ENCODE peak calls at places on chromosomes 16 and 17, in four cellular contexts. U, E, X and V are unnamed samples.

GRCh38 chr17:74922172-74922571 is 883 bp downstream of the USH1G start:
- DNase-seq in X (no peak), E (no peak), U (no peak), V (no peak)

GRCh38 chr17:62671553-62671952 is 44.1 kb downstream of the MRC2 start:
- DNase-seq in E (no peak), X (peak; percentile 56), U (no peak), V (no peak)

GRCh38 chr17:45868276-45868675 is 23.6 kb downstream of the SPPL2C start:
- DNase-seq in E (no peak), U (no peak), X (no peak), V (no peak)

GRCh38 chr16:82160226-82160625 is 9.8 kb downstream of the MPHOSPH6 start:
- DNase-seq in E (no peak), X (no peak), U (no peak), V (no peak)

GRCh38 chr17:40014375-40014980 is 762 bp upstream of the CSF3 start:
- DNase-seq in U (no peak), X (peak; percentile 67), E (no peak), V (no peak)

GRCh38 chr16:642189-643049 is 791 bp downstream of the MCRIP2 start:
- DNase-seq in E (no peak), U (no peak), X (peak; percentile 84), V (peak; percentile 79)

GRCh38 chr17:4903051-4903818 is at the start of gene CHRNE:
- DNase-seq in U (peak; percentile 37), X (peak; percentile 82), E (peak; percentile 93), V (peak; percentile 85)

GRCh38 chr16:19092653-19093410 is 20.9 kb upstream of the ITPRIPL2 start:
- DNase-seq in E (no peak), U (no peak), X (no peak), V (no peak)

GRCh38 chr17:8696951-8697745 is 47.5 kb downstream of the CCDC42 start:
- DNase-seq in E (no peak), X (peak; percentile 41), U (no peak), V (no peak)

GRCh38 chr17:83031321-83031945 is 48.0 kb upstream of the METRNL start:
- DNase-seq in E (no peak), X (no peak), U (no peak), V (no peak)

GRCh38 chr16:22692916-22693646 is 120.9 kb upstream of the HS3ST2 start:
- DNase-seq in U (no peak), X (no peak), E (no peak), V (no peak)

GRCh38 chr17:72538921-72539352 is 418.1 kb downstream of the SOX9 start:
- DNase-seq in U (no peak), X (no peak), E (no peak), V (peak; percentile 71)

GRCh38 chr17:6641374-6641818 is 536 bp downstream of the TXNDC17 start:
- DNase-seq in E (no peak), X (no peak), U (no peak), V (no peak)

GRCh38 chr17:34234616-34235015 is 20.5 kb upstream of the CCL2 start:
- DNase-seq in X (no peak), E (no peak), U (no peak), V (no peak)

GRCh38 chr17:7711356-7711755 is 6.2 kb upstream of the DNAH2 start:
- DNase-seq in X (no peak), E (no peak), U (no peak), V (no peak)

GRCh38 chr16:16881771-16882170 is 502.8 kb downstream of the NPIPA7 start:
- DNase-seq in E (no peak), U (no peak), X (no peak), V (no peak)

GRCh38 chr16:21211486-21211885 is at the start of gene ZP2:
- DNase-seq in X (no peak), U (no peak), E (no peak), V (no peak)

GRCh38 chr16:29990883-29991570 is 4.4 kb downstream of the HIRIP3 start:
- DNase-seq in E (peak; percentile 59), U (no peak), X (no peak), V (no peak)

GRCh38 chr16:79728048-79728922 is 127.7 kb upstream of the MAF start:
- DNase-seq in E (no peak), X (no peak), U (no peak), V (no peak)

GRCh38 chr17:78128616-78129384 is at the start of gene TMC6:
- DNase-seq in U (no peak), E (peak; percentile 70), X (peak; percentile 29), V (peak; percentile 69)

GRCh38 chr17:18224428-18225120 is 861 bp upstream of the LLGL1 start:
- DNase-seq in U (no peak), X (no peak), E (no peak), V (peak; percentile 14)

GRCh38 chr16:31135535-31136286 is at the start of gene PRSS8:
- DNase-seq in E (no peak), X (no peak), U (no peak), V (peak; percentile 95)

GRCh38 chr16:31136287-31136662 is 748 bp upstream of the PRSS8 start:
- DNase-seq in E (no peak), U (no peak), X (no peak), V (no peak)

GRCh38 chr16:31142109-31143035 is 6.8 kb upstream of the PRSS8 start:
- DNase-seq in E (peak; percentile 100), U (peak; percentile 89), X (peak; percentile 99), V (peak; percentile 99)

GRCh38 chr16:31141489-31142108 is 6.1 kb upstream of the PRSS8 start:
- DNase-seq in U (no peak), E (no peak), X (peak; percentile 63), V (peak; percentile 55)

GRCh38 chr16:31138621-31139578 is 3.4 kb upstream of the PRSS8 start:
- DNase-seq in E (no peak), X (no peak), U (no peak), V (peak; percentile 94)
- TF ChIP-seq POLR2A in E (no peak), X (no peak), U (no peak), V (no peak)

GRCh38 chr16:53090591-53091507 is 36.1 kb downstream of the CHD9 start:
- DNase-seq in X (peak; percentile 95), U (peak; percentile 59), E (peak; percentile 96), V (peak; percentile 69)
- H3K4me3 ChIP-seq in X (no peak overlapping the region), U (peak overlapping the region; percentile 55), E (peak overlapping the region; percentile 30), V (no peak overlapping the region)

GRCh38 chr16:24736758-24737157 is 7.3 kb downstream of the TNRC6A start:
- DNase-seq in E (no peak), U (no peak), X (no peak), V (no peak)
- H3K4me1 ChIP-seq in E (peaks cover 49% of the 10 kb centered on the region), U (peaks cover 43% of the 10 kb centered on the region), X (peaks cover 29% of the 10 kb centered on the region), V (peaks cover 44% of the 10 kb centered on the region)

GRCh38 chr17:27558842-27559505 is 72.0 kb upstream of the LGALS9 start:
- DNase-seq in E (no peak), U (no peak), X (no peak), V (no peak)

GRCh38 chr17:27560668-27561067 is 70.3 kb upstream of the LGALS9 start:
- DNase-seq in U (no peak), X (peak; percentile 46), E (no peak), V (peak; percentile 53)

GRCh38 chr17:27558341-27558740 is 72.6 kb upstream of the LGALS9 start:
- DNase-seq in E (no peak), X (no peak), U (no peak), V (no peak)

GRCh38 chr17:27559506-27559931 is 71.5 kb upstream of the LGALS9 start:
- DNase-seq in U (no peak), X (peak; percentile 72), E (peak; percentile 80), V (no peak)

DNA sequence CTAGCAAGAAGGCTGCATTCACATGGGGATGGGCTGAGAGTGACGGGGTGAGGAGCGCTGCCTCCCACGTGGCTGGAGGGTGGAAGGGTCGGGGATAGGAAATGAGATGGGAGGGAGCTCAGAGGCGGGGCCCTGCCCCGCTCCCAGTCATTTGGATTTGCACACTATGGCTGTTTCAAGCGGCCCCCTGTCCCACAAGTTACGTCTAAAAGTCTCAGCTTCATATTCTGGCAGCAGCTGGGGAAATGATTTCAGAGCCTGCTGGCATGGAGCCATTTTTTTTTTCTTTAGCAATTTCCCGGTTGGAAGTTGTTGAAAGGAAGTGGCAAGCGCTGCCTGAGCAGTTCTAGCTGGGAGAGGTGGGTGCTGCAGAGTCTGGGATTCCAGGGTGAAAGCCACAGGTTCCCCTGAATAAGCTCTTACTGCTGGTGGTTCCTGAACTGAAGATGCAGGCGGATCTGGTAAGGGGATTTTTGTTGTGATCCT is 70.9 kb upstream of the LGALS9 start:
- DNase-seq in E (no peak), U (no peak), X (peak; percentile 72), V (peak; percentile 56)
- TF ChIP-seq POLR2A in E (no peak), U (no peak), X (no peak), V (no peak)

GRCh38 chr16:67641779-67642708 is 2.9 kb upstream of the CARMIL2 start:
- DNase-seq in X (no peak), U (no peak), E (peak; percentile 67), V (peak; percentile 95)
- H3K4me3 ChIP-seq in X (no peak overlapping the region), U (no peak overlapping the region), E (no peak overlapping the region), V (no peak overlapping the region)

GRCh38 chr17:54518706-54519105 is 381.9 kb upstream of the TOM1L1 start:
- DNase-seq in U (no peak), X (no peak), E (no peak), V (no peak)

GRCh38 chr17:54527941-54528340 is 372.7 kb upstream of the TOM1L1 start:
- DNase-seq in E (no peak), X (no peak), U (no peak), V (no peak)

GRCh38 chr17:54530398-54530797 is 370.3 kb upstream of the TOM1L1 start:
- DNase-seq in E (no peak), X (no peak), U (no peak), V (no peak)

GRCh38 chr17:54521137-54521536 is 379.5 kb upstream of the TOM1L1 start:
- DNase-seq in X (no peak), E (no peak), U (no peak), V (no peak)

GRCh38 chr17:54524501-54524900 is 376.2 kb upstream of the TOM1L1 start:
- DNase-seq in X (no peak), U (no peak), E (no peak), V (no peak)
- H3K4me1 ChIP-seq in X (no peaks in the 10 kb centered on the region), U (no peaks in the 10 kb centered on the region), E (no peaks in the 10 kb centered on the region), V (no peaks in the 10 kb centered on the region)

GRCh38 chr16:53372942-53373871 is 61.1 kb upstream of the RBL2 start:
- DNase-seq in U (no peak), E (no peak), X (no peak), V (peak; percentile 52)

GRCh38 chr16:53378138-53378537 is 56.1 kb upstream of the RBL2 start:
- DNase-seq in X (no peak), U (peak; percentile 5), E (no peak), V (no peak)
- TF ChIP-seq POLR2A in X (no peak), U (no peak), E (no peak), V (no peak)

GRCh38 chr16:89113661-89114060 is 20.0 kb downstream of the ACSF3 start:
- DNase-seq in U (no peak), X (no peak), E (no peak), V (no peak)

GRCh38 chr16:89112377-89113151 is 18.9 kb downstream of the ACSF3 start:
- DNase-seq in E (no peak), X (no peak), U (no peak), V (no peak)

GRCh38 chr16:89113152-89113547 is 19.5 kb downstream of the ACSF3 start:
- DNase-seq in X (no peak), E (no peak), U (no peak), V (no peak)

GRCh38 chr16:89115216-89115949 is 21.7 kb downstream of the ACSF3 start:
- DNase-seq in U (peak; percentile 67), E (peak; percentile 80), X (peak; percentile 16), V (peak; percentile 35)

GRCh38 chr16:89114159-89114981 is 20.7 kb downstream of the ACSF3 start:
- DNase-seq in U (no peak), X (no peak), E (no peak), V (no peak)
- H3K4me3 ChIP-seq in U (peak overlapping the region; percentile 67), X (no peak overlapping the region), E (peak overlapping the region; percentile 9), V (no peak overlapping the region)